ENCODE peak calls at places on chromosome 13, in ten cellular contexts. B is esophagus squamous epithelium, S is heart left ventricle, W is lower leg skin, G is GM12878, A is breast epithelium, L is GM12891, C is suprapubic skin, V is Peyer's patch, K is transverse colon. U is an unnamed sample.

GRCh38 chr13:101474419-101474957 is 22.0 kb downstream of the ITGBL1 start:
- DNase-seq in B (no peak), S (no peak), W (no peak), G (no peak), A (no peak), L (no peak), C (no peak), V (no peak), K (no peak), U (no peak)

GRCh38 chr13:99984134-99984462 is 2.5 kb downstream of the ZIC2 start:
- DNase-seq in B (no peak), S (no peak), W (no peak), G (no peak), A (no peak), L (no peak), C (no peak), V (no peak), K (no peak), U (no peak)

GRCh38 chr13:73598021-73598712 is 536.0 kb downstream of the KLF12 start:
- DNase-seq in B (no peak), S (no peak), W (no peak), G (no peak), A (no peak), L (no peak), C (no peak), V (no peak), K (no peak), U (no peak)

GRCh38 chr13:67048084-67048792 is 181.9 kb downstream of the PCDH9 start:
- DNase-seq in B (no peak), S (no peak), W (no peak), G (no peak), A (no peak), L (no peak), C (no peak), V (no peak), K (no peak), U (no peak)

GRCh38 chr13:100234006-100234405 is 145.1 kb downstream of the PCCA start:
- DNase-seq in B (no peak), S (no peak), W (no peak), G (no peak), A (no peak), L (no peak), C (no peak), V (no peak), K (no peak), U (no peak)

GRCh38 chr13:113963376-113963775 is 10.5 kb downstream of the C13orf46 start:
- DNase-seq in B (no peak), S (peak), W (no peak), G (no peak), A (no peak), L (no peak), C (peak), V (no peak), K (no peak), U (no peak)

GRCh38 chr13:109146912-109147624 is 517.7 kb downstream of the MYO16 start:
- DNase-seq in B (no peak), S (no peak), W (no peak), G (no peak), A (no peak), L (no peak), C (no peak), V (no peak), K (no peak), U (no peak)

GRCh38 chr13:24680258-24680920 is at the start of gene ATP12A:
- DNase-seq in B (no peak), S (no peak), W (peak), G (no peak), A (no peak), L (peak), C (peak), V (no peak), K (peak), U (no peak)

GRCh38 chr13:109287553-109287952 is 498.8 kb downstream of the IRS2 start:
- DNase-seq in B (no peak), S (no peak), W (no peak), G (no peak), A (no peak), L (no peak), C (no peak), V (no peak), K (no peak), U (no peak)

GRCh38 chr13:31161583-31162150 is at the start of gene HSPH1:
- DNase-seq in B (peak), S (peak), W (peak), G (peak), A (peak), L (peak), C (peak), V (peak), K (peak), U (peak)
- TF ChIP-seq POLR2A in B (no peak), S (peak), W (no peak), G (peak), A (peak), L (peak), C (peak), V (peak), K (peak), U (peak)

GRCh38 chr13:23579886-23580706 is 9.9 kb downstream of the TNFRSF19 start:
- DNase-seq in B (no peak), S (no peak), W (no peak), G (no peak), A (no peak), L (no peak), C (no peak), V (no peak), K (no peak), U (no peak)

GRCh38 chr13:23583491-23583890 is 13.3 kb downstream of the TNFRSF19 start:
- DNase-seq in B (no peak), S (no peak), W (no peak), G (no peak), A (no peak), L (no peak), C (no peak), V (no peak), K (no peak), U (no peak)

GRCh38 chr13:23575632-23576031 is 5.4 kb downstream of the TNFRSF19 start:
- DNase-seq in B (no peak), S (no peak), W (no peak), G (no peak), A (no peak), L (no peak), C (no peak), V (no peak), K (no peak), U (no peak)

GRCh38 chr13:23578411-23579071 is 8.3 kb downstream of the TNFRSF19 start:
- DNase-seq in B (no peak), S (peak), W (peak), G (no peak), A (peak), L (peak), C (peak), V (peak), K (peak), U (peak)

DNA sequence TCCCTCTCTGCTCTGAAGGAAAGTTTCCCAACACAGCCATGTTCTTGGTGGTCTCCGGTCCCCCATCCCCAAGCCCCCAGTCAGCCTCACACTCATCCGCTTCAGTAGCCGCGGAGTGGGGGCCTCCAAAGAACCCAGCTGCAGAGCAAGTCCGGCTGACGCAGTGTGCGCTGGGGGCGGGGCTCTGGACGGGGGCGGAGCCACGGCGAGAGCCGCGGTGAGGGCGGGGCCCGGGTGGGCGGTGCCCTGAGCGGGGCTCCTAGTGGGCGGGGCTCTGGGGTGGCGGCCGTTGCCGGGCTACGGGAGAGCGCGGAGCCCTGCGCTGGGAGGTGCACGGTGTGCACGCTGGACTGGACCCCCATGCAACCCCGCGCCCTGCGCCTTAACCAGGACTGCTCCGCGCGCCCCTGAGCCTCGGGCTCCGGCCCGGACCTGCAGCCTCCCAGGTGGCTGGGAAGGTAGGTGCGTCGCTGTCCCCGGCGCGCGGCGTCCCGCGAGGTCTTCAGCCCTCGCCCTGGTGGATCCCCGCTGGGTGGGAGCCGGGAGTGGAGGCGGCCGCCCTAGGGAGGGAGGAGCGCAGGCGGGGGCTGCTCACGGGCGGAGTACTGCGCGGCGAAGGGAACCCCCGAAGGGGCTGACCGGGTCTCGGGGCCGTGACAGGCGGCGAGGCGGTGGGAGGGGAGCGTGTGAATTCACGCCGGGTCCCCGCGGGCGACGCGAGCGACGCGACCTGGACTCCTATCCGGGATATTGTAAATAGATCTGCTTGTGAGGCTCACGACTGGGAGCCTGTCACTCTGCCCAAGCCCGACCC is 9.1 kb downstream of the TNFRSF19 start:
- DNase-seq in B (peak), S (peak), W (peak), G (no peak), A (peak), L (peak), C (peak), V (peak), K (peak), U (peak)
- TF ChIP-seq POLR2A in B (no peak), S (peak), W (no peak), G (peak), A (peak), L (no peak), C (no peak), V (no peak), K (no peak), U (peak)

GRCh38 chr13:112605531-112605990 is 17.6 kb upstream of the TUBGCP3 start:
- DNase-seq in B (no peak), S (no peak), W (no peak), G (no peak), A (no peak), L (no peak), C (no peak), V (no peak), K (no peak), U (no peak)

GRCh38 chr13:112608212-112608611 is 20.3 kb upstream of the TUBGCP3 start:
- DNase-seq in B (no peak), S (no peak), W (no peak), G (no peak), A (no peak), L (no peak), C (no peak), V (no peak), K (no peak), U (no peak)

GRCh38 chr13:112601351-112601750 is 13.4 kb upstream of the TUBGCP3 start:
- DNase-seq in B (no peak), S (no peak), W (no peak), G (no peak), A (no peak), L (no peak), C (no peak), V (no peak), K (no peak), U (no peak)

GRCh38 chr13:112603641-112604220 is 15.8 kb upstream of the TUBGCP3 start:
- DNase-seq in B (no peak), S (no peak), W (no peak), G (no peak), A (no peak), L (no peak), C (no peak), V (no peak), K (no peak), U (no peak)

DNA sequence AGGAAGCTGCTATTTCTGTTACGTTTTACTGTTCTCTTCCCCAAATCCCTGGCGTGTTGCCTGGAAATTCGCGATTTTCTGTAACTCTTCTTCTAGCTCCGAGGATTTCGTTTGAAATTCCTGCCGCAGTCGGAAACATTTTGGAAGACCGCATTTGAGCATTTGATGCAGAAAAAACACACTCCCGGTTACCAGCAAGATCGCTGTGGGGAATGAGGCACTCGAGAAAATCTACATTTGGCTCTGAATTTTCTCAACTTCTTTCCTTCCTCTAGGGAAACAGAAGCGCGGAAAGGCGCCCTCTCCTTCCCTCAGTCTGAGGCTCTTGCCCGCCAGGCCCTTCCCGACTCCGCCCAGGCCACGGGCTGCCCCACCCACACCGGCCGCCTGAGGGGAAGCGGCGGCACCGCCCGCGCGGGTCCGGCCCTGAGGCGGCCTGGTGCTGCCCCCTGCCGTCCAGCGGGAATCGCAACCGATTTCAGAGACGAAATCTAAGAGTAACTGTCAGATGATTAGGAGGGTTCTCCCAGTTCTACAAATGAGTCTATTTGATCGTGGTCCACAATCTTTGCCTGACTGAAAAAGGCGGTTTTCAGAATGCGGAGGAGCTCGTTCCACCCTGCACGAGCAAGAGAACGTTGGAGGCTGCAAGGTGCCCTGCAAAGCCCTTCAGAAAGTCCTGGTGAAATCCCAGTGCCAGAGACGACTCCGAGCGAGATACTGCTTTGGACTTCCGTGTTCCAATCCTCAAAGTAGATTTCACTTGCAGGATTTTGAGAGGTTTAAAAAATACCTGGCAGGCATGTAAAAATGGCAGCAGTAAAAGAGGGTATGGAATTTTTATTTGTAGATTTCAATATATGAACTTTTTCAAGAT is 18.4 kb upstream of the TUBGCP3 start:
- DNase-seq in B (peak), S (peak), W (peak), G (no peak), A (peak), L (peak), C (peak), V (peak), K (peak), U (peak)
- TF ChIP-seq POLR2A in B (no peak), S (peak), W (no peak), G (no peak), A (no peak), L (no peak), C (no peak), V (peak), K (no peak), U (no peak)

DNA sequence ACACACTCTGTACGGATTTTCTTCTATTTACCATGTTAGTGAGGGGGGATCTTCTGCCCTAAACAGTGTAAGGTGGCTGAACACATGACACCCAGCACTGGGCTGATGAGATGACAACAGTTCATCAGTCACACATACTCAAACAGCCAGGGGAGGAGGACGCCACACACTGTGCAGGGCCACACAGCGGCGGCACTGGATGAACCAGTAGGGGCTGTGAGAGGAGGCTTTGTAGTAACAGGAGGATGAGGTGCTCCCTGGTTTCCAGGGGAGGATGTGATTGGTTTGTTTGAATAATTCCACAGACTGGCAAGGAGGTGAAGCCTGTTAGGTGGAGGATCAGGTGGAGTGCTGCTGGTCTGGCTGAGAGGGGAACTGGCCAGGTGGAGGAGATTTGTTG is 16.3 kb upstream of the GTF3A start:
- DNase-seq in B (no peak), S (no peak), W (no peak), G (no peak), A (no peak), L (no peak), C (no peak), V (no peak), K (no peak), U (no peak)
- TF ChIP-seq POLR2A in B (no peak), S (no peak), W (no peak), G (no peak), A (no peak), L (no peak), C (no peak), V (no peak), K (no peak), U (no peak)

DNA sequence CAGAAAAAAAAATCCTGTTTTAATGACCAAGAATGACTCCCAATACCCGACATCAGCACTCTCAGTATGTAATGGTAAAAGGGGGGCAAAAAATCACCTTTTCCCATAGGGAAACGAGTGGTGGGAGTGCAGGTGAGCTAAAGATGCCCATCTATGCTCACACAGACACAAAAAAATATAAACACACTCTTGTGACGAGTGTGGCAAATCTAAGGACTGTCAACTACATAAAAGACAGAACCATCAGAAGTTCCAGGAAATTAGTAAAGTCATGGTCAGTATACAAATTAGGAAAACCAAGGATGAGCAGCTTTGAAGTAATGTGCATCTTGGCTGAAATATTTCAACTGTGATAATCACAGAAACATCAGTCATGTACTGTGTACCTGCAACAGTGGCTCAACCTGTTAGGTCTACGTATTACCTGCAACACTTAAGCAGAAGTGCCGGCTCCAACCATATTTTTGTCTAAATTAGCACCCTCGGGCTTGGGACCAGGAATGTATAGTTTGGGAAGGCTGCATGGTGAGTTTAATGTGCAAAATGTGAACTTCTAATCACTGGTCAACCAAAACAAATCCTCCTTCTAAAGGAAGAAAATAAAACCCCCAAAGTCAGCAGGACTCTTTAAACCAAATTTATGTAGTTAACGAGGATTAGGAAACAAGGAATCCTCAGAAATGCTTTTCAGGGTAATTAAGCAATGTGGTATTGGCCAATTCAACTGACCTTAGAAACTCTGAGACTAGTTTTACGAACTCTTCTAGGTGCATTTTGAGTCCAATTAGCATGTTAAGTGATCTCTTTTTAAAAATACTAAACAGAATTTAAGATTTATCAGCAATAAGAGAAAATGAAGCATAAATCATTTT is 24.4 kb downstream of the ANKRD10 start:
- DNase-seq in B (no peak), S (no peak), W (no peak), G (no peak), A (no peak), L (no peak), C (no peak), V (no peak), K (no peak), U (no peak)
- TF ChIP-seq POLR2A in B (no peak), S (no peak), W (no peak), G (no peak), A (no peak), L (peak), C (no peak), V (no peak), K (no peak), U (no peak)

GRCh38 chr13:96091932-96092253 is 2.0 kb downstream of the HS6ST3 start:
- DNase-seq in B (no peak), S (no peak), W (no peak), G (no peak), A (no peak), L (no peak), C (no peak), V (no peak), K (no peak), U (no peak)

GRCh38 chr13:96089139-96089538 is 768 bp upstream of the HS6ST3 start:
- DNase-seq in B (no peak), S (no peak), W (no peak), G (no peak), A (no peak), L (no peak), C (no peak), V (no peak), K (no peak), U (no peak)

GRCh38 chr13:96091164-96091931 is 1.4 kb downstream of the HS6ST3 start:
- DNase-seq in B (no peak), S (peak), W (peak), G (no peak), A (no peak), L (no peak), C (peak), V (no peak), K (no peak), U (no peak)

GRCh38 chr13:96090240-96091101 is 564 bp downstream of the HS6ST3 start:
- DNase-seq in B (no peak), S (no peak), W (peak), G (no peak), A (no peak), L (peak), C (no peak), V (no peak), K (no peak), U (no peak)

GRCh38 chr13:96089749-96090239 is at the start of gene HS6ST3:
- DNase-seq in B (no peak), S (peak), W (peak), G (no peak), A (no peak), L (peak), C (peak), V (no peak), K (no peak), U (no peak)
- TF ChIP-seq POLR2A in B (no peak), S (no peak), W (no peak), G (no peak), A (no peak), L (no peak), C (no peak), V (no peak), K (no peak), U (no peak)

GRCh38 chr13:44989071-44989889 is at the start of the genes GPALPP1 and NUFIP1:
- DNase-seq in B (peak), S (peak), W (peak), G (peak), A (peak), L (peak), C (peak), V (peak), K (peak), U (peak)
- TF ChIP-seq POLR2A in B (no peak), S (peak), W (no peak), G (peak), A (no peak), L (peak), C (peak), V (peak), K (peak), U (peak)

DNA sequence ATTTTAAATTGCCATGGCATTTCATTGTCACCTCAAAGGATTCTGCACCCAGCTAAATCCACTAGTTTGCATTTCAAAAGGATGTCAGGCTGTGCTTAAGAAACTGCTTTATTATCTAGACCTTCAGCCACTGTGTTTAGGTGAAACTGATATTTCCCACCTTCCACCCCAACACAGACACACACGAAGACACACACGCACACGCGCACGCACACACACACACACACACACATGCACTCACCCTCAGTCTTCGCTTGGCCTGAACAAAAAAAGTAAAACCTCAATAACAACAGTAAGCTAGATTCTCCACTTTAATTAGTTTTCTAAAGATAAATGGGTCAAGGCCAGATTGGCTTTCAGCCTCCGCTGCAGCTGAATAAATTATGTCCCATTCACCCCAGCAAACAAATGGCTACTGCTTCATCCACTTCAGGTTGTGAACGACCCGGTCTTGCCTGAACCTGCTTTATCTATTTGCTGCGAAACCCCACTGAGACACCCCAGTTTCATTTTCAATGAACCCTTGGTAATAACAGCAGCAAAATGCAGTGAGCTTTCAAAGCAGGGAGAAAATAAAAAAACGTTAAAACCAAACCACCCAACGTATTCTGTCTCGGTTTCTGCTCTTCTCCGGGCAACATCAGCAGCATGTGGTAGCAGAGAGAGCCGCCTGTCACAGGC is 166.8 kb downstream of the DCT start:
- DNase-seq in B (no peak), S (no peak), W (no peak), G (peak), A (no peak), L (no peak), C (no peak), V (no peak), K (no peak), U (no peak)
- TF ChIP-seq POLR2A in B (no peak), S (no peak), W (no peak), G (no peak), A (no peak), L (no peak), C (no peak), V (no peak), K (no peak), U (no peak)

U was measured in tibial nerve.